ENCODE peak calls at places on chromosomes 11 and 22, in ten cellular contexts. Z is AG04450; H is hepatocyte; W is cardiac fibroblast; S is lower lobe of right lung; T is choroid plexus epithelial cell; I is colonic mucosa; P is CD8-positive, alpha-beta T cell; K is GM12864; E is GM12865. U is an unnamed sample.

GRCh38 chr22:20531404-20532181 is 24.2 kb downstream of the MED15 start:
- DNase-seq in Z (no peak), H (peak; percentile 72), W (peak; percentile 88), S (peak; percentile 80), T (peak; percentile 86), I (peak; percentile 66), P (no peak), K (no peak), E (no peak), U (peak; percentile 87)

GRCh38 chr22:35454416-35455054 is 54.6 kb downstream of the MCM5 start:
- DNase-seq in Z (no peak), H (no peak), W (no peak), S (no peak), T (no peak), I (no peak), P (no peak), K (no peak), E (no peak), U (no peak)

GRCh38 chr11:1458340-1459218 is 28.0 kb downstream of the MOB2 start:
- DNase-seq in Z (no peak), H (peak; percentile 75), W (peak; percentile 53), S (peak; percentile 85), T (peak; percentile 31), I (peak; percentile 80), P (no peak), K (no peak), E (no peak), U (no peak)

GRCh38 chr11:13276454-13276851 is 1.1 kb upstream of the BMAL1 start:
- DNase-seq in Z (no peak), H (no peak), W (no peak), S (no peak), T (no peak), I (peak; percentile 35), P (no peak), K (no peak), E (no peak), U (no peak)

GRCh38 chr11:37107415-37107814 is 509.4 kb upstream of the RAG2 start:
- DNase-seq in Z (no peak), H (no peak), W (no peak), S (no peak), T (no peak), I (no peak), P (no peak), K (no peak), E (no peak), U (no peak)

GRCh38 chr22:46626911-46627805 is 7.0 kb downstream of the GRAMD4 start:
- DNase-seq in Z (no peak), H (no peak), W (no peak), S (no peak), T (no peak), I (no peak), P (no peak), K (no peak), E (no peak), U (no peak)

GRCh38 chr11:68481579-68482240 is 21.2 kb downstream of the PPP6R3 start:
- DNase-seq in Z (no peak), H (no peak), W (no peak), S (no peak), T (no peak), I (no peak), P (no peak), K (no peak), E (no peak), U (no peak)

GRCh38 chr22:48068323-48068722 is 1305.9 kb downstream of the TBC1D22A start:
- DNase-seq in Z (no peak), H (no peak), W (no peak), S (no peak), T (no peak), I (no peak), P (no peak), K (no peak), E (no peak), U (no peak)

GRCh38 chr11:29312817-29313216 is 704.0 kb downstream of the KCNA4 start:
- DNase-seq in Z (no peak), H (no peak), W (no peak), S (no peak), T (peak; percentile 62), I (no peak), P (no peak), K (no peak), E (no peak), U (peak; percentile 69)

GRCh38 chr11:121282376-121282775 is 10.2 kb upstream of the SC5D start:
- DNase-seq in Z (no peak), H (no peak), W (no peak), S (no peak), T (no peak), I (no peak), P (no peak), K (no peak), E (no peak), U (no peak)

GRCh38 chr11:2420502-2421225 is 20.1 kb downstream of the TSSC4 start:
- DNase-seq in Z (peak; percentile 27), H (peak; percentile 90), W (peak; percentile 74), S (peak; percentile 85), T (peak; percentile 78), I (peak; percentile 79), P (peak; percentile 61), K (no peak), E (peak; percentile 75), U (peak; percentile 69)

GRCh38 chr11:35013514-35014191 is 97.2 kb downstream of the PDHX start:
- DNase-seq in Z (no peak), H (no peak), W (peak; percentile 41), S (no peak), T (peak; percentile 38), I (no peak), P (no peak), K (peak; percentile 51), E (peak; percentile 71), U (no peak)
- H3K4me3 ChIP-seq in Z (no peak overlapping the region), H (no peak overlapping the region), W (no peak overlapping the region), S (no peak overlapping the region), T (no peak overlapping the region), I (no peak overlapping the region), P (no peak overlapping the region), K (no peak overlapping the region), E (peak overlapping the region; percentile 19), U (no peak overlapping the region)

DNA sequence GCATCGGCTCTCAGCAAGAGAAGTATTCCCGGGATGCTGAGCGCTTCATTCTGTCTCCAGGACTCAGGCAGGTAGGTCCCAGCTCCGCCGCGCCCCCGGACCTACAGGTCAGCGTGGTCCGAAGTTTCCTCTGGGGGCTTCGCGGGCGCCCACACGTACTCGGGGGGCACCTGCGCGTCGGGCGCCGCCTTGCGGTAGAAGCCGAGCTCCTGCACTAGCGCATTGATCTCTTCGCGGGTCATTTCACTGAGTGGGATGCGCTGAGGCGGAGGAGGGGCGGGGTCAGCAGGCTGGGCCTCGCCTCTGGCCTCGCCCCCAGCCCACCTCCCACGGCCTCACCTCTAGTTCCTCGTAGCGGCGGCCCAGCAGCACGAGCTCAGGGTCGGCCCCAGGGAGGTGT is 2.5 kb downstream of the SELENOM start:
- DNase-seq in Z (no peak), H (peak; percentile 56), W (no peak), S (no peak), T (no peak), I (no peak), P (no peak), K (no peak), E (peak; percentile 43), U (no peak)
- TF ChIP-seq CTCF in Z (peak; percentile 40), H (peak; percentile 40), W (no peak), S (no peak), T (peak; percentile 51), I (no peak), P (no peak), K (no peak), E (peak; percentile 35), U (no peak)

GRCh38 chr11:44270403-44271192 is 39.3 kb downstream of the ALX4 start:
- DNase-seq in Z (no peak), H (no peak), W (peak; percentile 16), S (no peak), T (peak; percentile 50), I (no peak), P (no peak), K (no peak), E (no peak), U (no peak)

GRCh38 chr11:44269369-44270351 is 40.3 kb downstream of the ALX4 start:
- DNase-seq in Z (no peak), H (no peak), W (peak; percentile 73), S (no peak), T (peak; percentile 60), I (no peak), P (no peak), K (no peak), E (no peak), U (peak; percentile 60)

GRCh38 chr11:44268807-44269080 is 41.2 kb downstream of the ALX4 start:
- DNase-seq in Z (no peak), H (no peak), W (no peak), S (no peak), T (no peak), I (no peak), P (no peak), K (no peak), E (no peak), U (no peak)

GRCh38 chr11:44268073-44268806 is 41.7 kb downstream of the ALX4 start:
- DNase-seq in Z (no peak), H (no peak), W (no peak), S (no peak), T (no peak), I (no peak), P (no peak), K (no peak), E (no peak), U (no peak)

GRCh38 chr11:44271286-44271685 is 38.7 kb downstream of the ALX4 start:
- DNase-seq in Z (no peak), H (no peak), W (no peak), S (no peak), T (no peak), I (no peak), P (no peak), K (no peak), E (no peak), U (no peak)
- H3K4me3 ChIP-seq in Z (no peak overlapping the region), H (no peak overlapping the region), W (no peak overlapping the region), S (no peak overlapping the region), T (no peak overlapping the region), I (no peak overlapping the region), P (no peak overlapping the region), K (no peak overlapping the region), E (no peak overlapping the region), U (no peak overlapping the region)

GRCh38 chr22:41535244-41535643 is 9.0 kb downstream of the POLR3H start:
- DNase-seq in Z (no peak), H (peak; percentile 52), W (peak; percentile 30), S (no peak), T (peak; percentile 51), I (no peak), P (no peak), K (no peak), E (no peak), U (no peak)

GRCh38 chr22:41531736-41532477 is 12.4 kb downstream of the POLR3H start:
- DNase-seq in Z (no peak), H (no peak), W (no peak), S (no peak), T (no peak), I (no peak), P (no peak), K (no peak), E (no peak), U (no peak)

GRCh38 chr22:41531422-41531727 is 12.9 kb downstream of the POLR3H start:
- DNase-seq in Z (no peak), H (no peak), W (no peak), S (no peak), T (no peak), I (no peak), P (no peak), K (no peak), E (no peak), U (no peak)

GRCh38 chr22:41534219-41534618 is 10.1 kb downstream of the POLR3H start:
- DNase-seq in Z (no peak), H (no peak), W (no peak), S (no peak), T (no peak), I (no peak), P (no peak), K (no peak), E (no peak), U (no peak)

GRCh38 chr22:41532908-41533825 is 11.1 kb downstream of the POLR3H start:
- DNase-seq in Z (no peak), H (peak; percentile 88), W (peak; percentile 72), S (peak; percentile 82), T (peak; percentile 71), I (peak; percentile 78), P (peak; percentile 44), K (peak; percentile 30), E (peak; percentile 82), U (peak; percentile 63)
- TF ChIP-seq CTCF in Z (peak; percentile 80), H (peak; percentile 69), W (peak; percentile 86), S (peak; percentile 69), T (peak; percentile 86), I (peak; percentile 85), P (peak; percentile 66), K (peak; percentile 92), E (peak; percentile 89), U (peak; percentile 82)

U was measured in fibroblast of the aortic adventitia.